ENCODE peak calls at places on chromosomes 3 and 15, in five cellular contexts. F, C, K, S and Z are unnamed samples.
A peak's percentile ranks its signal among the peaks of the same experiment; 100 is the strongest.

GRCh38 chr3:59334585-59334984 is 284.8 kb upstream of the CFAP20DC start:
- DNase-seq in C (no peak), K (no peak), S (no peak), F (no peak), Z (no peak)

GRCh38 chr3:139797724-139798343 is 120.1 kb upstream of the NMNAT3 start:
- DNase-seq in C (no peak), K (no peak), F (peak; percentile 71), S (no peak), Z (peak; percentile 13)

GRCh38 chr15:74787251-74788041 is 5.6 kb downstream of the CSK start:
- DNase-seq in K (peak; percentile 84), S (peak; percentile 88), C (peak; percentile 83), F (no peak), Z (no peak)

GRCh38 chr3:9087831-9088413 is 124.7 kb upstream of the RAD18 start:
- DNase-seq in K (no peak), C (no peak), F (no peak), S (no peak), Z (peak; percentile 35)

GRCh38 chr3:122299872-122300460 is 25.1 kb upstream of the CSTA start:
- DNase-seq in S (no peak), K (peak; percentile 19), C (no peak), F (no peak), Z (no peak)

GRCh38 chr3:18247776-18248310 is 177.3 kb downstream of the SATB1 start:
- DNase-seq in K (no peak), F (no peak), C (no peak), S (no peak), Z (no peak)

GRCh38 chr15:63553388-63553791 is 43.8 kb upstream of the FBXL22 start:
- DNase-seq in C (no peak), S (no peak), K (no peak), F (no peak), Z (no peak)

GRCh38 chr3:157248590-157249425 is 88.9 kb upstream of the CCNL1 start:
- DNase-seq in S (no peak), C (no peak), F (no peak), K (peak; percentile 10), Z (no peak)

GRCh38 chr15:75620043-75620775 is 5.3 kb downstream of the SNUPN start:
- DNase-seq in F (no peak), C (peak; percentile 71), K (no peak), S (peak; percentile 22), Z (peak; percentile 29)

GRCh38 chr3:160330111-160330510 is 68.9 kb downstream of the IFT80 start:
- DNase-seq in C (no peak), K (no peak), F (no peak), S (no peak), Z (no peak)

GRCh38 chr15:62112616-62113593 is 46.1 kb downstream of the C2CD4A start:
- DNase-seq in K (peak; percentile 91), C (no peak), F (no peak), S (peak; percentile 28), Z (no peak)

GRCh38 chr3:53495518-53496501 is 1.4 kb downstream of the CACNA1D start:
- DNase-seq in S (peak; percentile 17), K (no peak), C (peak; percentile 70), F (peak; percentile 51), Z (no peak)

GRCh38 chr3:46852839-46853355 is 10.3 kb downstream of the MYL3 start:
- DNase-seq in S (no peak), K (no peak), C (no peak), F (no peak), Z (no peak)

GRCh38 chr15:73078722-73079121 is 26.5 kb downstream of the NEO1 start:
- DNase-seq in S (peak; percentile 30), F (no peak), C (no peak), K (no peak), Z (no peak)

GRCh38 chr3:2247831-2248230 is 149.2 kb downstream of the CNTN4 start:
- DNase-seq in S (no peak), K (no peak), C (no peak), F (no peak), Z (no peak)

GRCh38 chr3:58352624-58353023 is 19.9 kb downstream of the PXK start:
- DNase-seq in S (no peak), K (no peak), F (no peak), C (no peak), Z (no peak)

GRCh38 chr3:108914774-108915641 is 38.7 kb downstream of the GUCA1C start:
- DNase-seq in K (peak; percentile 57), F (no peak), S (peak; percentile 44), C (no peak), Z (no peak)

GRCh38 chr15:77023576-77024272 is 28.8 kb downstream of the PSTPIP1 start:
- DNase-seq in C (no peak), S (no peak), F (no peak), K (no peak), Z (no peak)

GRCh38 chr3:10790713-10791112 is 25.3 kb upstream of the SLC6A11 start:
- DNase-seq in K (no peak), F (no peak), C (no peak), S (no peak), Z (no peak)

GRCh38 chr3:33645060-33645841 is 72.8 kb downstream of the CLASP2 start:
- DNase-seq in K (peak; percentile 12), S (no peak), C (no peak), F (no peak), Z (no peak)

GRCh38 chr3:157618075-157618760 is 115.0 kb upstream of the VEPH1 start:
- DNase-seq in C (no peak), K (peak; percentile 37), S (no peak), F (no peak), Z (no peak)

GRCh38 chr15:63626955-63627354 is 29.8 kb downstream of the FBXL22 start:
- DNase-seq in K (no peak), F (no peak), S (no peak), C (no peak), Z (no peak)

GRCh38 chr3:108471346-108471935 is 39.0 kb downstream of the MYH15 start:
- DNase-seq in K (no peak), C (no peak), S (no peak), F (no peak), Z (no peak)

GRCh38 chr3:171396048-171396447 is 64.2 kb downstream of the TNIK start:
- DNase-seq in C (no peak), K (no peak), S (no peak), F (no peak), Z (no peak)

GRCh38 chr3:100777271-100777670 is 68.0 kb downstream of the TFG start:
- DNase-seq in F (no peak), K (no peak), C (no peak), S (no peak), Z (no peak)

GRCh38 chr3:182325213-182325941 is 467.9 kb upstream of the ATP11B start:
- DNase-seq in S (no peak), K (no peak), F (no peak), C (no peak), Z (no peak)

GRCh38 chr15:39596358-39597051 is 15.6 kb downstream of the THBS1 start:
- DNase-seq in S (no peak), K (no peak), F (no peak), C (no peak), Z (no peak)

GRCh38 chr15:39594056-39594763 is 13.3 kb downstream of the THBS1 start:
- DNase-seq in F (no peak), S (peak; percentile 47), C (no peak), K (no peak), Z (no peak)

GRCh38 chr15:39594764-39595620 is 14.1 kb downstream of the THBS1 start:
- DNase-seq in K (no peak), C (no peak), F (no peak), S (no peak), Z (no peak)

GRCh38 chr15:39597336-39597735 is 16.5 kb downstream of the THBS1 start:
- DNase-seq in S (no peak), F (no peak), K (no peak), C (no peak), Z (no peak)

DNA sequence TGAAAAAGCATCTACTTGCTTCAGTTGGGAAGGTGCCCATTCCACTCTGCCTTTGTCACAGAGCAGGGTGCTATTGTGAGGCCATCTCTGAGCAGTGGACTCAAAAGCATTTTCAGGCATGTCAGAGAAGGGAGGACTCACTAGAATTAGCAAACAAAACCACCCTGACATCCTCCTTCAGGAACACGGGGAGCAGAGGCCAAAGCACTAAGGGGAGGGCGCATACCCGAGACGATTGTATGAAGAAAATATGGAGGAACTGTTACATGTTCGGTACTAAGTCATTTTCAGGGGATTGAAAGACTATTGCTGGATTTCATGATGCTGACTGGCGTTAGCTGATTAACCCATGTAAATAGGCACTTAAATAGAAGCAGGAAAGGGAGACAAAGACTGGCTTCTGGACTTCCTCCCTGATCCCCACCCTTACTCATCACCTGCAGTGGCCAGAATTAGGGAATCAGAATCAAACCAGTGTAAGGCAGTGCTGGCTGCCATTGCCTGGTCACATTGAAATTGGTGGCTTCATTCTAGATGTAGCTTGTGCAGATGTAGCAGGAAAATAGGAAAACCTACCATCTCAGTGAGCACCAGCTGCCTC is 14.8 kb downstream of the THBS1 start:
- DNase-seq in F (no peak), K (no peak), S (peak; percentile 26), C (no peak), Z (no peak)
- H3K4me1 ChIP-seq in F (peaks cover 1% of the 10 kb centered on the region), K (peaks cover 37% of the 10 kb centered on the region), S (peaks cover 72% of the 10 kb centered on the region), C (peaks cover 38% of the 10 kb centered on the region), Z (no peaks in the 10 kb centered on the region)

GRCh38 chr3:196150481-196150880 is 60.7 kb downstream of the ZDHHC19 start:
- DNase-seq in F (no peak), S (no peak), C (no peak), K (no peak), Z (no peak)
- H3K27ac ChIP-seq in F (no peak overlapping the region), S (no peak overlapping the region), C (no peak overlapping the region), K (no peak overlapping the region), Z (no peak overlapping the region)

DNA sequence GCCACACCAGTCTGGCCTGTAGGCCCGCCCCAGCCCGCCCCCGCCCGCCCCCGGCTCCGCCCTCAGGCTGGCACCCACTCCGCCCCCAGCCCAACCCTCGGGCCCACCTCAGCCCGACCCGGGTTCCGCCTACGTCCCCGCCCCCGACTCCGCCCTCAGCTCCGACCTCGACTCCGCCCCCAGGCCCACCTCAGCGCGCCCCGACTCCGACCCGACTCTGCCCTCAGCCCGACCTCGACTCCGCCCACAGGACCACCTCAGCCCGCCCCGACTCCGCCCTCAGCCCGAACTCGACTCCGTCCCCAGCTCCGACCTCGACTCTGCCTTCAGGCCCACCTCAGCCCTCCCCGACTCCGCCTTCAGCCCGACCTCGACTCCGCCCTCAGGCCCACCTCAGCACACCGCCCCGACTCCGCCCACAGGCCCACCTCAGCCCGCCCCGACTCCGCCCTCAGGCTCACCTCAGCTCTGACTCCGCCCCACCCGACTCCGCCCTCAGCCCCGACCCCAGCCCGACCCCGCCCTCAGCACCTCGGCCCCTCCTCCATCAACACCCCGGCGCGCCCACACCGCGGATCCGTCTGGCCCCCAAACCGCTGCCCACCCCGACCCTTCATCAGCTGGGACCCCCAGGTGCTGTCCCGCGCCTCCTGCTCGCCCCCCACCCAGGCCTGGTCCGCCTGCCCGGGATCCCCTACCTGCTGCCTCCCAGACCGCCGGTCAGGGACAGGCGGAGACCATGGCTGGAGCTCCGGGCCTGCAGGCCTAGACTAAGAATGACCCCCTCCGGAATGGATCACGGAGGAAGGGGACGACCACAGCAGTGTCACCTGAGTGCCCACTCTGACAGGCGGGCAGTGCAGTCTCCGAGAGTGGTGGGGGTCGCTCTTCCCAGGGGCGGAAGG is at the start of gene RAB43:
- DNase-seq in C (peak; percentile 93), K (peak; percentile 75), S (peak; percentile 93), F (peak; percentile 96), Z (peak; percentile 78)
- TF ChIP-seq EP300 in C (no peak), K (no peak), S (no peak), F (no peak), Z (no peak)

DNA sequence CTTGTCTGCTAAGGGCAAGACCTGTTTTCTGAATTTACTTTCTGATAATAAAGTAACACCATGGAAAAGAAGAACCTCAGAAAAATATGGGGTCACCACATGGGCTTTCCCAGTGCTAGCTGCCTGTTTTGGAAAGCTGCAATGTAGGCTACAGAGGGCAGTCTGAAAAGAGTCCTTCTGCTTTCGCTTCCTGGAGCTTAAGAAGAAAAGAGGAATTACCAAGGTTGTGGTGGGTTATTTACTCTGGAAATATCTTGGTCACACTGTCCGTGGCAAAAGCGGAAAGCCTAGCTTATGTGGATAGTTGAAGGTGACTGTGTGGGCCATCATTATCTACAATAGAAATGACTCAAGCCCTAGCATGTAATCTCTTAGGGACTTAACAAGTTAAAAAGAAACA is 31.7 kb upstream of the IP6K2 start:
- DNase-seq in K (no peak), F (no peak), C (no peak), S (no peak), Z (no peak)
- H3K4me1 ChIP-seq in K (no peaks in the 10 kb centered on the region), F (peaks cover 8% of the 10 kb centered on the region), C (no peaks in the 10 kb centered on the region), S (peaks cover 9% of the 10 kb centered on the region), Z (no peaks in the 10 kb centered on the region)